ENCODE peak calls at places on chromosome 2, in eight cellular contexts. F is ovary, U is K562, H is IMR-90, Y is uterus, D is lower leg skin, S is tibial nerve, P is A549. V is an unnamed sample.

GRCh38 chr2:1591978-1592907 is 152.1 kb downstream of the PXDN start:
- DNase-seq in F (peak; percentile 90), U (no peak), H (peak; percentile 77), Y (peak; percentile 79), D (peak; percentile 89), S (peak; percentile 57), P (peak; percentile 56), V (peak; percentile 43)

GRCh38 chr2:100238471-100238870 is 83.8 kb downstream of the LONRF2 start:
- DNase-seq in F (no peak), U (no peak), H (no peak), Y (no peak), D (peak; percentile 43), S (no peak), P (no peak), V (no peak)

GRCh38 chr2:208491648-208492047 is 85.1 kb downstream of the PTH2R start:
- DNase-seq in F (no peak), U (peak; percentile 7), H (no peak), Y (no peak), D (no peak), S (no peak), P (no peak), V (no peak)

GRCh38 chr2:10559825-10560224 is 111.7 kb upstream of the ODC1 start:
- DNase-seq in F (no peak), U (no peak), H (peak; percentile 20), Y (no peak), D (no peak), S (no peak), P (no peak), V (no peak)

GRCh38 chr2:198957183-198957582 is 500.6 kb downstream of the SATB2 start:
- DNase-seq in F (no peak), U (no peak), H (no peak), Y (no peak), D (no peak), S (no peak), P (no peak), V (no peak)

GRCh38 chr2:212147921-212148513 is 390.6 kb downstream of the ERBB4 start:
- DNase-seq in F (no peak), U (no peak), H (peak; percentile 1), Y (no peak), D (no peak), S (no peak), P (peak; percentile 4), V (no peak)

GRCh38 chr2:54579682-54580349 is 123.7 kb downstream of the SPTBN1 start:
- DNase-seq in F (no peak), U (no peak), H (no peak), Y (no peak), D (no peak), S (no peak), P (peak; percentile 82), V (no peak)

GRCh38 chr2:71256421-71256820 is 29.5 kb upstream of the PAIP2B start:
- DNase-seq in F (no peak), U (no peak), H (no peak), Y (no peak), D (no peak), S (no peak), P (no peak), V (no peak)

GRCh38 chr2:73006969-73007710 is 64.4 kb downstream of the SFXN5 start:
- DNase-seq in F (no peak), U (no peak), H (peak; percentile 33), Y (no peak), D (peak; percentile 34), S (no peak), P (no peak), V (no peak)

GRCh38 chr2:23584054-23584745 is 199.2 kb downstream of the KLHL29 start:
- DNase-seq in F (no peak), U (no peak), H (no peak), Y (no peak), D (no peak), S (no peak), P (no peak), V (peak; percentile 77)

GRCh38 chr2:28901841-28902240 is 7.4 kb downstream of the WDR43 start:
- DNase-seq in F (no peak), U (no peak), H (no peak), Y (no peak), D (no peak), S (no peak), P (no peak), V (no peak)

GRCh38 chr2:183866666-183867065 is 731.7 kb upstream of the ZNF804A start:
- DNase-seq in F (no peak), U (no peak), H (no peak), Y (no peak), D (no peak), S (no peak), P (no peak), V (no peak)

GRCh38 chr2:34534341-34534740 is 935.2 kb upstream of the FAM98A start:
- DNase-seq in F (no peak), U (no peak), H (no peak), Y (no peak), D (no peak), S (no peak), P (no peak), V (no peak)

GRCh38 chr2:17538022-17538843 is 2.3 kb upstream of the VSNL1 start:
- DNase-seq in F (no peak), U (no peak), H (peak; percentile 20), Y (no peak), D (no peak), S (no peak), P (peak; percentile 20), V (no peak)

GRCh38 chr2:27765621-27766286 is 5.8 kb upstream of the MRPL33 start:
- DNase-seq in F (peak; percentile 76), U (peak; percentile 65), H (no peak), Y (peak; percentile 34), D (no peak), S (no peak), P (peak; percentile 37), V (peak; percentile 35)

GRCh38 chr2:25000503-25001328 is 29.0 kb upstream of the DNAJC27 start:
- DNase-seq in F (no peak), U (no peak), H (peak; percentile 68), Y (no peak), D (peak; percentile 56), S (no peak), P (no peak), V (no peak)

GRCh38 chr2:109679627-109680026 is 65.5 kb downstream of the SOWAHC start:
- DNase-seq in F (no peak), U (no peak), H (peak; percentile 35), Y (no peak), D (peak; percentile 32), S (no peak), P (no peak), V (no peak)

GRCh38 chr2:2664989-2665833 is 334.1 kb upstream of the MYT1L start:
- DNase-seq in F (no peak), U (no peak), H (peak; percentile 86), Y (no peak), D (peak; percentile 78), S (no peak), P (peak; percentile 88), V (no peak)

GRCh38 chr2:26696352-26696816 is 3.9 kb downstream of the KCNK3 start:
- DNase-seq in F (no peak), U (no peak), H (peak; percentile 94), Y (no peak), D (no peak), S (no peak), P (peak; percentile 87), V (no peak)

GRCh38 chr2:186503827-186504606 is 18.0 kb downstream of the ZC3H15 start:
- DNase-seq in F (no peak), U (no peak), H (peak; percentile 37), Y (no peak), D (no peak), S (no peak), P (peak; percentile 37), V (no peak)
- TF ChIP-seq CTCF in F (peak; percentile 30), U (peak; percentile 28), H (peak; percentile 62), Y (peak; percentile 39), D (no peak), S (peak; percentile 57), P (peak; percentile 81), V (peak; percentile 18)

DNA sequence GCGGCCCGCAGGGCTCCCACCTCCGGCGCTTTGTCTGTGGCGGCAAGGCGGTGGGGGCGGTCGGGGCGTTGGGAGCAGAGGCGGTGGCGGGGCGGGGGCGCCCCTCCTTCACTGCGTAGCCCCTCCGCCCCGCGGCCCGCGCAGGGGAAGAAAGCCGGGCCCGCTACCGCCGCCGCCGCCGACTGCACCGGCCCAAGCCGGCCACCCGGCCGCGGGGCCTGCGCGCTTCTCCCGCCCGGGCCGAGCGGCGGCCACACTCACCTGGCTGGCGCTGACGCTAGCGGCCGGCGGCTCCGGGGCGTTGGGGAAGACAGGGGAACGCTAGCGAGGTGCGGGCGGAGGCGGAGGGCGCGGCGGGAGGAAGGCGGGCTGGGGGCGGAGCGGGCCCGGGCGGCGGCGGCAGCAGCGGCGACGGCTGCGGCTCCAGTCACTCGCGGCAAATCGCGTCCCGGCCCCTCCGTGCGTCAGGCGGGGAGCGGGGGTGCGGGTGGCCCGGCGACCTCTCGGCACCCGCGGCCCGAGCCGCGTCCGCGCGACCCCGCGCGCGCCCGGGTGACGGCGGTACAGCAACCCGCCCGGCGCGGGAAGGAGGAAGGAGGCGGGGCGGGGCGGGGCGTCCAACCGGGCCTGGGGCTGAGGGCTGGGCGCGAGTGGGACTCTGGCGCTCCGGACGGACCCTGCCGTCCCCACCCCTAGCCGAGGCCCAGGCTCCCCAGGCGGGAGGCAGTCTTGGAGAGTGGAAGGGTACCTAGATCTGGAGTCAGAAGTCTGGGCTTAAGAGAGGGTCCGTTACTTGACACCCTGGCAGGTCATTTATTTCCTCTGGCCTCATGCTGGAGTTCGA is at the start of gene SESTD1:
- DNase-seq in F (peak; percentile 62), U (peak; percentile 66), H (peak; percentile 7), Y (peak; percentile 43), D (peak; percentile 95), S (peak; percentile 51), P (peak; percentile 53), V (peak; percentile 35)
- TF ChIP-seq POLR2A in F (peak; percentile 47), U (no peak), H (no peak), Y (peak; percentile 79), D (no peak), S (peak; percentile 66), P (peak; percentile 29), V (peak; percentile 78)

GRCh38 chr2:64923385-64923710 is 65.9 kb upstream of the SLC1A4 start:
- DNase-seq in F (no peak), U (no peak), H (no peak), Y (no peak), D (no peak), S (no peak), P (no peak), V (no peak)

GRCh38 chr2:64929329-64929728 is 59.9 kb upstream of the SLC1A4 start:
- DNase-seq in F (no peak), U (no peak), H (no peak), Y (no peak), D (no peak), S (no peak), P (no peak), V (no peak)

GRCh38 chr2:64922482-64923384 is 66.5 kb upstream of the SLC1A4 start:
- DNase-seq in F (no peak), U (no peak), H (no peak), Y (no peak), D (no peak), S (no peak), P (no peak), V (no peak)

GRCh38 chr2:64919261-64919660 is 69.9 kb upstream of the SLC1A4 start:
- DNase-seq in F (no peak), U (no peak), H (no peak), Y (no peak), D (no peak), S (no peak), P (no peak), V (no peak)

GRCh38 chr2:64924178-64924934 is 64.8 kb upstream of the SLC1A4 start:
- DNase-seq in F (no peak), U (no peak), H (no peak), Y (no peak), D (no peak), S (no peak), P (no peak), V (no peak)
- TF ChIP-seq CTCF in F (no peak), U (no peak), H (no peak), Y (no peak), D (no peak), S (no peak), P (no peak), V (no peak)

GRCh38 chr2:126664234-126664633 is 8.3 kb downstream of the GYPC start:
- DNase-seq in F (no peak), U (no peak), H (no peak), Y (no peak), D (no peak), S (no peak), P (no peak), V (no peak)
- TF ChIP-seq POLR2A in F (no peak), U (no peak), H (no peak), Y (no peak), D (no peak), S (no peak), P (no peak), V (no peak)